ENCODE peak calls at places on chromosomes 16 and 17, in five cellular contexts. E is neural crest cell, P is NCI-H2029 treated with DMSO at 0.1 percent for 48 hours, A is germinal center, T is EL. S is an unnamed sample.

GRCh38 chr17:14080847-14081251 is 11.5 kb downstream of the COX10 start:
- DNase-seq in E (no peak), A (no peak), P (no peak), T (no peak), S (peak; percentile 61)

GRCh38 chr16:81700071-81700779 is 78.9 kb upstream of the PLCG2 start:
- DNase-seq in P (no peak), A (no peak), E (no peak), T (peak; percentile 20), S (no peak)

GRCh38 chr17:14304876-14305636 is 4.2 kb downstream of the HS3ST3B1 start:
- DNase-seq in P (no peak), E (no peak), A (no peak), T (peak; percentile 17), S (no peak)

GRCh38 chr17:2852729-2853110 is 56.5 kb downstream of the RAP1GAP2 start:
- DNase-seq in P (no peak), E (no peak), A (no peak), T (no peak), S (no peak)

GRCh38 chr16:64094170-64094960 is 1027.5 kb downstream of the CDH11 start:
- DNase-seq in E (no peak), P (no peak), A (no peak), T (peak; percentile 25), S (peak; percentile 1)

GRCh38 chr17:75516619-75517276 is 420 bp downstream of the TSEN54 start:
- DNase-seq in E (peak; percentile 50), P (no peak), T (peak; percentile 39), A (peak; percentile 52), S (peak; percentile 55)

GRCh38 chr17:35912339-35912912 is 18.1 kb downstream of the RDM1 start:
- DNase-seq in T (no peak), A (no peak), P (no peak), E (no peak), S (no peak)

GRCh38 chr17:42247734-42248133 is 28.5 kb downstream of the STAT5B start:
- DNase-seq in E (no peak), A (no peak), T (peak; percentile 74), P (no peak), S (peak; percentile 75)

GRCh38 chr17:43540821-43541674 is 5.1 kb downstream of the ETV4 start:
- DNase-seq in P (no peak), A (no peak), E (no peak), T (no peak), S (peak; percentile 59)

GRCh38 chr17:12391468-12391867 is 274.2 kb upstream of the MYOCD start:
- DNase-seq in T (peak; percentile 34), A (no peak), P (no peak), E (no peak), S (no peak)

GRCh38 chr16:24367186-24367585 is 111.1 kb downstream of the CACNG3 start:
- DNase-seq in P (peak; percentile 10), E (no peak), T (no peak), A (no peak), S (no peak)

GRCh38 chr17:44921122-44921882 is 6.0 kb upstream of the GFAP start:
- DNase-seq in A (no peak), P (no peak), E (no peak), T (no peak), S (peak; percentile 42)

GRCh38 chr16:684067-684794 is at the start of gene JMJD8:
- DNase-seq in P (peak; percentile 51), A (peak; percentile 92), T (peak; percentile 95), E (peak; percentile 91), S (peak; percentile 95)

GRCh38 chr17:49225554-49226236 is 4.9 kb downstream of the PHOSPHO1 start:
- DNase-seq in A (no peak), T (no peak), E (no peak), P (no peak), S (no peak)

GRCh38 chr16:1887711-1888354 is 15.9 kb upstream of the MEIOB start:
- DNase-seq in P (peak; percentile 58), A (no peak), E (no peak), T (no peak), S (no peak)

GRCh38 chr17:1004769-1005295 is 7.9 kb downstream of the TIMM22 start:
- DNase-seq in E (no peak), T (no peak), P (no peak), A (no peak), S (no peak)

GRCh38 chr17:7175363-7175733 is 3.8 kb downstream of the ASGR1 start:
- DNase-seq in A (no peak), E (no peak), P (no peak), T (no peak), S (no peak)

GRCh38 chr16:84362410-84362809 is 5.9 kb upstream of the ATP2C2 start:
- DNase-seq in A (no peak), P (peak; percentile 65), T (no peak), E (peak; percentile 34), S (no peak)

GRCh38 chr17:6413073-6413472 is 21.8 kb downstream of the AIPL1 start:
- DNase-seq in A (peak; percentile 42), T (peak; percentile 40), E (no peak), P (peak; percentile 41), S (peak; percentile 30)